ENCODE peak calls at places on chromosomes 11 and 22, in six cellular contexts. One of them, this sample, is unnamed.

GRCh38 chr11:114259551-114259983 is 36.6 kb upstream of the NNMT start:
- DNase-seq in GM06990: no peak
- DNase-seq in pancreas: no peak
- DNase-seq in HFFc6: no peak
- DNase-seq in body of pancreas: no peak
- DNase-seq in choroid plexus epithelial cell: no peak
- DNase-seq in this sample: no peak

GRCh38 chr11:65496304-65497140 is 2.3 kb upstream of the MALAT1 start:
- DNase-seq in GM06990: no peak
- DNase-seq in pancreas: no peak
- DNase-seq in HFFc6: peak
- DNase-seq in body of pancreas: no peak
- DNase-seq in choroid plexus epithelial cell: peak
- DNase-seq in this sample: no peak

GRCh38 chr22:42811510-42811909 is 45.6 kb downstream of the ARFGAP3 start:
- DNase-seq in GM06990: no peak
- DNase-seq in pancreas: no peak
- DNase-seq in HFFc6: no peak
- DNase-seq in body of pancreas: no peak
- DNase-seq in choroid plexus epithelial cell: no peak
- DNase-seq in this sample: no peak

GRCh38 chr11:86548278-86548917 is 124.0 kb downstream of the ME3 start:
- DNase-seq in GM06990: no peak
- DNase-seq in pancreas: no peak
- DNase-seq in HFFc6: peak
- DNase-seq in body of pancreas: no peak
- DNase-seq in choroid plexus epithelial cell: peak
- DNase-seq in this sample: no peak

GRCh38 chr11:79971255-79971654 is 530.4 kb upstream of the TENM4 start:
- DNase-seq in GM06990: no peak
- DNase-seq in pancreas: no peak
- DNase-seq in HFFc6: no peak
- DNase-seq in body of pancreas: no peak
- DNase-seq in choroid plexus epithelial cell: no peak
- DNase-seq in this sample: no peak

GRCh38 chr11:3132831-3133455 is 32.2 kb downstream of the OSBPL5 start:
- DNase-seq in GM06990: no peak
- DNase-seq in pancreas: no peak
- DNase-seq in HFFc6: no peak
- DNase-seq in body of pancreas: no peak
- DNase-seq in choroid plexus epithelial cell: no peak
- DNase-seq in this sample: no peak

GRCh38 chr11:116641561-116642045 is 131.2 kb downstream of the BUD13 start:
- DNase-seq in GM06990: peak
- DNase-seq in pancreas: peak
- DNase-seq in HFFc6: no peak
- DNase-seq in body of pancreas: peak
- DNase-seq in choroid plexus epithelial cell: peak
- DNase-seq in this sample: no peak

GRCh38 chr11:121567988-121568387 is 115.2 kb upstream of the SORL1-AS1 start:
- DNase-seq in GM06990: no peak
- DNase-seq in pancreas: no peak
- DNase-seq in HFFc6: no peak
- DNase-seq in body of pancreas: no peak
- DNase-seq in choroid plexus epithelial cell: no peak
- DNase-seq in this sample: no peak

GRCh38 chr11:16831281-16832192 is 93.1 kb downstream of the C11orf58 start:
- DNase-seq in GM06990: no peak
- DNase-seq in pancreas: no peak
- DNase-seq in HFFc6: no peak
- DNase-seq in body of pancreas: no peak
- DNase-seq in choroid plexus epithelial cell: peak
- DNase-seq in this sample: peak

GRCh38 chr11:87628161-87628560 is 547.1 kb downstream of the RAB38 start:
- DNase-seq in GM06990: no peak
- DNase-seq in pancreas: no peak
- DNase-seq in HFFc6: no peak
- DNase-seq in body of pancreas: no peak
- DNase-seq in choroid plexus epithelial cell: no peak
- DNase-seq in this sample: no peak

GRCh38 chr11:65506770-65507485 is 8.1 kb downstream of the MALAT1 start:
- DNase-seq in GM06990: peak
- DNase-seq in pancreas: no peak
- DNase-seq in HFFc6: peak
- DNase-seq in body of pancreas: peak
- DNase-seq in choroid plexus epithelial cell: peak
- DNase-seq in this sample: no peak

GRCh38 chr22:34950480-34950879 is 115.5 kb upstream of the ISX start:
- DNase-seq in GM06990: no peak
- DNase-seq in pancreas: no peak
- DNase-seq in HFFc6: no peak
- DNase-seq in body of pancreas: no peak
- DNase-seq in choroid plexus epithelial cell: no peak
- DNase-seq in this sample: no peak

GRCh38 chr11:94948070-94948617 is 25.2 kb downstream of the CWC15 start:
- DNase-seq in GM06990: no peak
- DNase-seq in pancreas: no peak
- DNase-seq in HFFc6: peak
- DNase-seq in body of pancreas: no peak
- DNase-seq in choroid plexus epithelial cell: peak
- DNase-seq in this sample: peak

GRCh38 chr11:12376259-12376971 is 956 bp upstream of the PARVA start:
- DNase-seq in GM06990: no peak
- DNase-seq in pancreas: peak
- DNase-seq in HFFc6: no peak
- DNase-seq in body of pancreas: peak
- DNase-seq in choroid plexus epithelial cell: peak
- DNase-seq in this sample: peak

GRCh38 chr11:46391578-46392420 is at the start of gene CHRM4:
- DNase-seq in GM06990: no peak
- DNase-seq in pancreas: no peak
- DNase-seq in HFFc6: no peak
- DNase-seq in body of pancreas: no peak
- DNase-seq in choroid plexus epithelial cell: peak
- DNase-seq in this sample: no peak

GRCh38 chr22:45831394-45831793 is 145.6 kb downstream of the WNT7B start:
- DNase-seq in GM06990: no peak
- DNase-seq in pancreas: no peak
- DNase-seq in HFFc6: peak
- DNase-seq in body of pancreas: no peak
- DNase-seq in choroid plexus epithelial cell: peak
- DNase-seq in this sample: no peak

GRCh38 chr11:45097721-45098493 is 48.5 kb upstream of the PRDM11 start:
- DNase-seq in GM06990: no peak
- DNase-seq in pancreas: no peak
- DNase-seq in HFFc6: peak
- DNase-seq in body of pancreas: peak
- DNase-seq in choroid plexus epithelial cell: peak
- DNase-seq in this sample: no peak

GRCh38 chr22:19060356-19061009 is 61.7 kb downstream of the DGCR2 start:
- DNase-seq in GM06990: no peak
- DNase-seq in pancreas: no peak
- DNase-seq in HFFc6: peak
- DNase-seq in body of pancreas: peak
- DNase-seq in choroid plexus epithelial cell: peak
- DNase-seq in this sample: no peak

GRCh38 chr11:111541209-111542061 is 915 bp downstream of the LAYN start:
- DNase-seq in GM06990: no peak
- DNase-seq in pancreas: peak
- DNase-seq in HFFc6: peak
- DNase-seq in body of pancreas: peak
- DNase-seq in choroid plexus epithelial cell: peak
- DNase-seq in this sample: peak

GRCh38 chr22:49302530-49302929 is 525.1 kb downstream of the BRD1 start:
- DNase-seq in GM06990: no peak
- DNase-seq in pancreas: peak
- DNase-seq in HFFc6: no peak
- DNase-seq in body of pancreas: peak
- DNase-seq in choroid plexus epithelial cell: no peak
- DNase-seq in this sample: no peak

GRCh38 chr11:108235633-108236032 is 12.8 kb downstream of the ATM start:
- DNase-seq in GM06990: no peak
- DNase-seq in pancreas: no peak
- DNase-seq in HFFc6: no peak
- DNase-seq in body of pancreas: no peak
- DNase-seq in choroid plexus epithelial cell: no peak
- DNase-seq in this sample: no peak

GRCh38 chr11:82775736-82776346 is 42.2 kb upstream of the FAM181B start:
- DNase-seq in GM06990: no peak
- DNase-seq in pancreas: no peak
- DNase-seq in HFFc6: peak
- DNase-seq in body of pancreas: no peak
- DNase-seq in choroid plexus epithelial cell: peak
- DNase-seq in this sample: no peak

GRCh38 chr11:79794484-79795393 is 353.9 kb upstream of the TENM4 start:
- DNase-seq in GM06990: no peak
- DNase-seq in pancreas: no peak
- DNase-seq in HFFc6: no peak
- DNase-seq in body of pancreas: no peak
- DNase-seq in choroid plexus epithelial cell: no peak
- DNase-seq in this sample: no peak

DNA sequence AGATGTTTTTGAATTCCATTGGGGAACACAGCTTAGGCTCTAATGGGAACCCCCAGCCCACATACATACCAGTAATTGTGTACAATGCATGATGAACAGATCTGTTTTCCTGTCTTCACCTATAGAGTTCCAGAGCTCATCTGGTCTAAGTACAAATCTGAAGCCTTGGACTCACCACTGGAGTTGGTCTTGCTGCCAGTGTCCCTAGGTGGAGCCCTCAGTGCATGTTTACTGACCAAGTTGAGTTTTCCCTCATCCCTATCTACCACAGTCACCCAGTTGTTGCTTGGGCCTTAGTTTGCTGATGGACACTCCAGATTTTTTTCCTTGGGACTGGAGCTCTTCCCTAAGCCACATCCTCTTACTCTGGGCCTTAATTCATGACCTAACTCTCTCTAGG is 159.2 kb upstream of the DDI1 start:
- DNase-seq in GM06990: no peak
- DNase-seq in pancreas: no peak
- DNase-seq in HFFc6: peak
- DNase-seq in body of pancreas: no peak
- DNase-seq in choroid plexus epithelial cell: peak
- DNase-seq in this sample: no peak
- TF ChIP-seq CTCF in GM06990: no peak
- TF ChIP-seq CTCF in pancreas: no peak
- TF ChIP-seq CTCF in HFFc6: peak
- TF ChIP-seq CTCF in body of pancreas: no peak
- TF ChIP-seq CTCF in choroid plexus epithelial cell: peak
- TF ChIP-seq CTCF in this sample: peak

GRCh38 chr22:37806409-37807338 is 1.1 kb upstream of the GCAT start:
- DNase-seq in GM06990: no peak
- DNase-seq in pancreas: no peak
- DNase-seq in HFFc6: peak
- DNase-seq in body of pancreas: no peak
- DNase-seq in choroid plexus epithelial cell: peak
- DNase-seq in this sample: no peak
- TF ChIP-seq CTCF in GM06990: no peak
- TF ChIP-seq CTCF in pancreas: no peak
- TF ChIP-seq CTCF in HFFc6: peak
- TF ChIP-seq CTCF in body of pancreas: peak
- TF ChIP-seq CTCF in choroid plexus epithelial cell: no peak
- TF ChIP-seq CTCF in this sample: no peak

DNA sequence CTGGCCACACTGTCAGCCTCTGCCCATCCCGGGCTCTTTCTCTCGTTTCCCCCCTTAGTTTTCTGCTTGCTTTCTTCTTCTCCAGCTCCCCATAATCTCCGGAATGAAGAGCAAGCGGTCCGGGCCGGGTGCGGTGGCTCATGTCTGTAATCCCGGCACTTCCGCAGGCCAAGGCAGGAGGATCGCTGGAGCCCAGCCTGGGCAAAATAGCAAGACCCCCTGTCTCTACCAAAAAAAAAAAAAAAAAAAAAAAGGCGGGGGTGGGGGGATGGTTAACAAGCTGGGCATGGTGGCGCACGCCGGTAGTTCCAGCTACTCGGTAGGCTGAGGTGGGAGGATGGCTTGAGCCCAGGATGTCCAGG is 40.8 kb downstream of the AHNAK start:
- DNase-seq in GM06990: no peak
- DNase-seq in pancreas: no peak
- DNase-seq in HFFc6: no peak
- DNase-seq in body of pancreas: no peak
- DNase-seq in choroid plexus epithelial cell: no peak
- DNase-seq in this sample: no peak
- TF ChIP-seq CTCF in GM06990: no peak
- TF ChIP-seq CTCF in pancreas: no peak
- TF ChIP-seq CTCF in HFFc6: no peak
- TF ChIP-seq CTCF in body of pancreas: no peak
- TF ChIP-seq CTCF in choroid plexus epithelial cell: no peak
- TF ChIP-seq CTCF in this sample: no peak

DNA sequence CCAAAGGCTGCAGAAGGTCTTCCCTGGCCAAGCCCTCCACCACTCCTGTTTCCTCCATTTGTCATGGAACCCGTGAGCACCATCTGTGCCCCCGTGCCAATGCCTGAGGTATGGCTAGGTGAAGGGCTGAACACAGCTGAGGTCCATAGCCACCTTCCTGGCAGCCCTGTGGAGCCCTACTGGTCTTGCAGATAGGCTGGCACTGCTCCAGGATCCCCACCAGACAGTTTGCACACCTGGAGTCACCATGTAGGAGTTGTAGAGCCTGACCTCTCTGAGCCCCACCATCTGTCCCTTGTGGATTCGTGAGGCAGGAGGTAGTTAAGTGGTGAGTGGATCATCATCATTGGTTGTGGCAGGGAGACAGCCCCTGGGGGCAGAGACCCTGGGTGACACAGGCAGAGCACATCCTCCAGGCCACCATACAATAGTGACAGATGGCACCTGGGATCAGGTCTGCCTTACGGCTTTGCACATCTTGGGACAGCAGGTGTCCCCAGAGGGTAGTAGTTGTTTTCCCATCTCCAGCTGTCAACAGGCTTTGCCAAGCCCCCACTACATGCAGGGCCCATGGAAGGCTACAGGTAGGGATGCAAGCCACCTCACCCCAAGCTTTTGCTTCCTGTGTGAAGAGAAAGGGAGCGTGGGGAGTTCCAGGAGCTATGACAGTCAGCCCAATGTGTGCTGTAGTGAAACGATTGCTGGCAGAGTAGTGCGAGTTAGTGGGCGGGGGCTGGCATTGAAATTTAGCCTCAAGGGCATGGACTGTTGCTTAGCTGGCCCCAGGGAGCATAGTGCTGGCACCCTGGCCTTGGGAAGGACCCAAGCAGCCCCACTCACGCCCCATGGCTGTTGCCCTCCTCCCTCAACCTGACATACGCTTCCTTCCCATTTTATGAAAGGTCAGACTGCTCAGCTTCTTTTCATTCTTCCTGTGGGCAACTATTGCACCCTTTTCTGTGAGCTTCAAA is 52.4 kb upstream of the SUSD2 start:
- DNase-seq in GM06990: no peak
- DNase-seq in pancreas: no peak
- DNase-seq in HFFc6: no peak
- DNase-seq in body of pancreas: no peak
- DNase-seq in choroid plexus epithelial cell: no peak
- DNase-seq in this sample: no peak
- TF ChIP-seq CTCF in GM06990: peak
- TF ChIP-seq CTCF in pancreas: no peak
- TF ChIP-seq CTCF in HFFc6: no peak
- TF ChIP-seq CTCF in body of pancreas: no peak
- TF ChIP-seq CTCF in choroid plexus epithelial cell: no peak
- TF ChIP-seq CTCF in this sample: no peak

GRCh38 chr11:27238811-27239210 is 124.2 kb downstream of the CCDC34 start:
- DNase-seq in GM06990: no peak
- DNase-seq in pancreas: no peak
- DNase-seq in HFFc6: no peak
- DNase-seq in body of pancreas: no peak
- DNase-seq in choroid plexus epithelial cell: no peak
- DNase-seq in this sample: no peak
- TF ChIP-seq CTCF in GM06990: no peak
- TF ChIP-seq CTCF in pancreas: no peak
- TF ChIP-seq CTCF in HFFc6: no peak
- TF ChIP-seq CTCF in body of pancreas: no peak
- TF ChIP-seq CTCF in choroid plexus epithelial cell: no peak
- TF ChIP-seq CTCF in this sample: no peak